ENCODE peak calls at places on chromosomes 11 and 22, in nine cellular contexts. J is stimulated activated CD8-positive, alpha-beta memory T cell treated with anti-CD3 and anti-CD28 coated beads, Interleukin-2, amount 100 ng/mL, for 48 hours; A is nucleus accumbens; W is Right ventricle myocardium superior; E is effector memory CD4-positive, alpha-beta T cell; I is IMR-90; P is EL; Y is prostate gland; F is germinal center. K is an unnamed sample.

GRCh38 chr22:20741634-20742581 is 32.0 kb upstream of the SERPIND1 start:
- DNase-seq in Y (no peak), E (peak; percentile 15), I (peak; percentile 13), F (peak; percentile 60), J (no peak), P (peak; percentile 35), W (no peak), A (no peak), K (peak; percentile 16)

GRCh38 chr22:48104786-48105185 is 1342.3 kb downstream of the TBC1D22A start:
- DNase-seq in E (no peak), I (no peak), F (no peak), P (no peak), Y (no peak), A (no peak), J (no peak), W (no peak), K (no peak)

GRCh38 chr11:20303451-20303965 is 60.0 kb upstream of the HTATIP2 start:
- DNase-seq in A (no peak), Y (no peak), J (no peak), F (no peak), P (no peak), W (no peak), I (no peak), E (no peak), K (no peak)

GRCh38 chr11:58577441-58578135 is 1.3 kb upstream of the ZFP91 start:
- DNase-seq in A (no peak), Y (no peak), E (peak; percentile 79), I (peak; percentile 97), J (peak; percentile 57), F (peak; percentile 24), P (peak; percentile 89), W (peak; percentile 70), K (peak; percentile 37)

GRCh38 chr11:104319396-104319795 is 155.4 kb upstream of the PDGFD start:
- DNase-seq in A (no peak), Y (no peak), W (no peak), J (no peak), E (no peak), I (no peak), F (no peak), P (no peak), K (no peak)

GRCh38 chr22:50672471-50673230 is at the start of gene SHANK3:
- DNase-seq in F (peak; percentile 14), Y (no peak), W (peak; percentile 80), P (no peak), J (no peak), I (no peak), A (no peak), E (no peak), K (no peak)

GRCh38 chr22:31980628-31981027 is 36.3 kb downstream of the YWHAH start:
- DNase-seq in I (no peak), P (no peak), E (no peak), A (no peak), Y (no peak), F (no peak), J (no peak), W (no peak), K (no peak)

GRCh38 chr11:120558754-120559431 is 47.3 kb downstream of the GRIK4 start:
- DNase-seq in F (no peak), Y (no peak), E (no peak), P (no peak), W (no peak), A (no peak), I (no peak), J (no peak), K (no peak)

GRCh38 chr11:60914620-60915249 is 777 bp downstream of the TMEM109 start:
- DNase-seq in J (peak; percentile 26), P (peak; percentile 53), Y (no peak), W (no peak), E (no peak), A (no peak), I (peak; percentile 34), F (peak; percentile 71), K (no peak)

GRCh38 chr22:42648368-42649260 is 578 bp downstream of the CYB5R3 start:
- DNase-seq in E (no peak), P (peak; percentile 60), Y (peak; percentile 46), F (peak; percentile 36), J (no peak), W (peak; percentile 78), I (no peak), A (peak; percentile 63), K (no peak)

GRCh38 chr11:12827929-12828812 is 153.9 kb downstream of the TEAD1 start:
- DNase-seq in E (no peak), J (no peak), P (peak; percentile 71), A (peak; percentile 55), W (no peak), I (peak; percentile 79), F (no peak), Y (peak; percentile 59), K (no peak)

GRCh38 chr11:82703796-82704195 is 29.9 kb downstream of the FAM181B start:
- DNase-seq in E (no peak), A (no peak), J (no peak), W (no peak), F (no peak), I (no peak), P (no peak), Y (no peak), K (no peak)

GRCh38 chr11:69801513-69802335 is 17.5 kb downstream of the FGF3 start:
- DNase-seq in J (no peak), F (peak; percentile 42), E (peak; percentile 16), I (no peak), W (no peak), P (no peak), A (no peak), Y (no peak), K (peak; percentile 10)

GRCh38 chr22:40654522-40655167 is 18.1 kb upstream of the MRTFA start:
- DNase-seq in W (peak; percentile 80), I (peak; percentile 83), A (peak; percentile 16), J (no peak), F (no peak), E (no peak), Y (peak; percentile 38), P (peak; percentile 64), K (peak; percentile 30)

K was measured in SHP77.